ENCODE peak calls at places on chromosomes 1 and 21, in four cellular contexts. R is Caco-2, S is Peyer's patch, K is fibroblast of lung. X is an unnamed sample.

GRCh38 chr1:190377294-190377693 is 100.4 kb downstream of the BRINP3 start:
- DNase-seq in R (no peak), K (no peak), S (no peak), X (no peak)

GRCh38 chr1:175129997-175130648 is 62.5 kb downstream of the KIAA0040 start:
- DNase-seq in S (no peak), K (no peak), R (no peak), X (no peak)

GRCh38 chr1:41482001-41482765 is 2.3 kb downstream of the EDN2 start:
- DNase-seq in K (no peak), R (no peak), S (peak), X (no peak)

GRCh38 chr1:150566589-150567340 is 12.6 kb downstream of the MCL1 start:
- DNase-seq in R (no peak), K (no peak), S (peak), X (no peak)

GRCh38 chr1:230160957-230161771 is 94.1 kb downstream of the GALNT2 start:
- DNase-seq in S (peak), R (no peak), K (no peak), X (no peak)

GRCh38 chr1:32031578-32032286 is 18.1 kb downstream of the KHDRBS1 start:
- DNase-seq in K (peak), S (no peak), R (peak), X (no peak)

GRCh38 chr1:73040811-73041210 is 758.5 kb upstream of the NEGR1 start:
- DNase-seq in R (peak), S (no peak), K (no peak), X (no peak)

GRCh38 chr1:45035631-45036301 is 23.7 kb downstream of the UROD start:
- DNase-seq in K (no peak), S (no peak), R (no peak), X (no peak)

GRCh38 chr1:6467224-6467623 is 1.3 kb upstream of the TNFRSF25 start:
- DNase-seq in K (no peak), S (no peak), R (no peak), X (no peak)

GRCh38 chr1:39141925-39142324 is 62.6 kb upstream of the MACF1 start:
- DNase-seq in R (peak), K (peak), S (no peak), X (no peak)

GRCh38 chr1:18597159-18598042 is 33.2 kb upstream of the PAX7 start:
- DNase-seq in K (peak), S (peak), R (peak), X (peak)

GRCh38 chr21:42833859-42834729 is 45.2 kb downstream of the WDR4 start:
- DNase-seq in S (peak), K (no peak), R (no peak), X (no peak)

GRCh38 chr21:42835611-42836401 is 43.5 kb downstream of the WDR4 start:
- DNase-seq in K (no peak), S (peak), R (no peak), X (no peak)

GRCh38 chr21:42835211-42835610 is 44.1 kb downstream of the WDR4 start:
- DNase-seq in R (no peak), S (peak), K (no peak), X (no peak)

GRCh38 chr21:42834730-42835191 is 44.6 kb downstream of the WDR4 start:
- DNase-seq in R (no peak), S (peak), K (no peak), X (no peak)

DNA sequence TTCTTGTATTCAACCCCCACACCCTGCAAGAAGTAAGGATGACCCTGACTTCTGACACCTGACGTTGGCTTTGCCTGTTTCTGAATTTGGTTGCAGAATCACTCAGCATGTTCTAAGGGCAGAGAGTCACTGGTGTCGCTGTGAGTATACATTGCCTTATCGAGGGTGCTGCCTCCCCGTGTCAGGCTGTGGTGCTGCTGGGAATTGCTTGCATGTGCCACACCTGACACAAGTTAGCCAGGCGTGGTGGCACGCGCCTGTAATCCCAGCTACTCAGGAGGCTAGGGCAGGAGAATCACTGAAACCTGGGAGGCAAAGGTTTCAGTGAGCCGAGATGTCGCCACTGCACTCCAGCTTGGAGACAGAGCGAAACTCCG is 45.9 kb downstream of the WDR4 start:
- DNase-seq in R (peak), S (peak), K (peak), X (no peak)
- TF ChIP-seq CTCF in R (peak), S (peak), K (no peak), X (peak)

GRCh38 chr1:16248007-16248436 is 11.0 kb upstream of the CPLANE2 start:
- DNase-seq in S (peak), K (no peak), R (no peak), X (no peak)

GRCh38 chr1:16250547-16251251 is 13.7 kb upstream of the CPLANE2 start:
- DNase-seq in S (no peak), R (no peak), K (no peak), X (peak)

GRCh38 chr1:16246961-16247360 is 10.0 kb upstream of the CPLANE2 start:
- DNase-seq in S (peak), K (no peak), R (no peak), X (no peak)

GRCh38 chr1:16249838-16250241 is 12.9 kb upstream of the CPLANE2 start:
- DNase-seq in K (peak), S (peak), R (no peak), X (no peak)

GRCh38 chr1:16248603-16249534 is 11.9 kb upstream of the CPLANE2 start:
- DNase-seq in K (peak), S (peak), R (no peak), X (peak)
- H3K4me3 ChIP-seq in K (no peak), S (no peak), R (no peak), X (no peak)

GRCh38 chr1:34371829-34372532 is 195.3 kb downstream of the C1orf94 start:
- DNase-seq in K (no peak), R (no peak), S (no peak), X (no peak)
- TF ChIP-seq CTCF in K (no peak), R (no peak), S (no peak), X (no peak)

GRCh38 chr1:182388392-182389134 is 3.0 kb downstream of the GLUL start:
- DNase-seq in K (no peak), R (no peak), S (no peak), X (no peak)

GRCh38 chr1:182385885-182386853 is 5.4 kb downstream of the GLUL start:
- DNase-seq in K (no peak), S (no peak), R (no peak), X (no peak)

GRCh38 chr1:182384387-182384960 is 7.1 kb downstream of the GLUL start:
- DNase-seq in K (no peak), S (no peak), R (no peak), X (no peak)

GRCh38 chr1:182387566-182387965 is 4.0 kb downstream of the GLUL start:
- DNase-seq in R (no peak), K (no peak), S (no peak), X (no peak)

DNA sequence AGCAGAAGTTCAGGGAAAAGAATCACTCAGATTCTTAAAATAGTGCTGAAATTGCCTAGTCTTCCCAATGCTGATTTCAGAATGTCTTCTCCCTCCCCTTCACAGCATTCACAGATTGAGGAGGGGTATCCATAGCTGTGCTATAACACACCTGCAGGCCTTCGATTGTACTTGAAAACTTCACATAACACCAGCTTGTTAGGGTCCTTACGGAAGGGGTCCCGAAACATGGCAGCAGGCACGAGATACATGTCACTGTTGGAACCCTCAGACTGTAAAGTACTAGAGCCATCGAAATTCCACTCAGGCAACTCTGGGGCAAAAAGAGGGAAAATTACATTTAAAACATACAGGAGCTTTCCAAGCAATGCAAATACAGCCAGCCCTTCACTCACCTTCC is 4.6 kb downstream of the GLUL start:
- DNase-seq in S (no peak), K (no peak), R (no peak), X (no peak)
- H3K4me3 ChIP-seq in S (no peak), K (no peak), R (no peak), X (no peak)

GRCh38 chr21:32261929-32262328 is 16.9 kb downstream of the MIS18A start:
- DNase-seq in S (no peak), R (no peak), K (no peak), X (no peak)
- TF ChIP-seq CTCF in S (no peak), R (no peak), K (no peak), X (no peak)